ENCODE peak calls at places on chromosomes 11 and 22, in six cellular contexts. One of them, this sample, is unnamed.

GRCh38 chr11:68215087-68215445 is 2.0 kb upstream of the KMT5B start:
- DNase-seq in mammary epithelial cell: no peak
- DNase-seq in upper lobe of right lung: peak; percentile 82
- DNase-seq in tibial nerve: no peak
- DNase-seq in IMR-90: no peak
- DNase-seq in Peyer's patch: no peak
- DNase-seq in this sample: no peak

GRCh38 chr22:37880668-37881440 is 25.2 kb upstream of the MICALL1 start:
- DNase-seq in mammary epithelial cell: peak; percentile 37
- DNase-seq in upper lobe of right lung: no peak
- DNase-seq in tibial nerve: no peak
- DNase-seq in IMR-90: peak; percentile 84
- DNase-seq in Peyer's patch: no peak
- DNase-seq in this sample: no peak

GRCh38 chr11:109619498-109619897 is 197.5 kb downstream of the C11orf87 start:
- DNase-seq in mammary epithelial cell: peak; percentile 94
- DNase-seq in upper lobe of right lung: no peak
- DNase-seq in tibial nerve: no peak
- DNase-seq in IMR-90: no peak
- DNase-seq in Peyer's patch: no peak
- DNase-seq in this sample: no peak

GRCh38 chr11:16013649-16014275 is 342.6 kb downstream of the SOX6 start:
- DNase-seq in mammary epithelial cell: no peak
- DNase-seq in upper lobe of right lung: no peak
- DNase-seq in tibial nerve: no peak
- DNase-seq in IMR-90: peak; percentile 43
- DNase-seq in Peyer's patch: no peak
- DNase-seq in this sample: no peak

GRCh38 chr11:11036185-11037161 is 178.6 kb upstream of the ZBED5 start:
- DNase-seq in mammary epithelial cell: peak; percentile 62
- DNase-seq in upper lobe of right lung: no peak
- DNase-seq in tibial nerve: peak; percentile 35
- DNase-seq in IMR-90: peak; percentile 66
- DNase-seq in Peyer's patch: no peak
- DNase-seq in this sample: no peak

GRCh38 chr11:1486054-1486825 is at the start of gene MOB2:
- DNase-seq in mammary epithelial cell: no peak
- DNase-seq in upper lobe of right lung: peak; percentile 75
- DNase-seq in tibial nerve: no peak
- DNase-seq in IMR-90: peak; percentile 4
- DNase-seq in Peyer's patch: peak; percentile 71
- DNase-seq in this sample: no peak

GRCh38 chr11:74390697-74391096 is 7.5 kb downstream of the PGM2L1 start:
- DNase-seq in mammary epithelial cell: no peak
- DNase-seq in upper lobe of right lung: no peak
- DNase-seq in tibial nerve: no peak
- DNase-seq in IMR-90: no peak
- DNase-seq in Peyer's patch: no peak
- DNase-seq in this sample: no peak

GRCh38 chr11:37689951-37690350 is 1091.9 kb upstream of the RAG2 start:
- DNase-seq in mammary epithelial cell: no peak
- DNase-seq in upper lobe of right lung: no peak
- DNase-seq in tibial nerve: no peak
- DNase-seq in IMR-90: no peak
- DNase-seq in Peyer's patch: no peak
- DNase-seq in this sample: no peak

GRCh38 chr22:17581631-17582030 is 18.3 kb downstream of the SLC25A18 start:
- DNase-seq in mammary epithelial cell: no peak
- DNase-seq in upper lobe of right lung: no peak
- DNase-seq in tibial nerve: no peak
- DNase-seq in IMR-90: no peak
- DNase-seq in Peyer's patch: no peak
- DNase-seq in this sample: no peak
- H3K9me3 ChIP-seq in mammary epithelial cell: no peaks in the 10 kb centered on the region
- H3K9me3 ChIP-seq in upper lobe of right lung: no peaks in the 10 kb centered on the region
- H3K9me3 ChIP-seq in tibial nerve: no peaks in the 10 kb centered on the region
- H3K9me3 ChIP-seq in IMR-90: no peaks in the 10 kb centered on the region
- H3K9me3 ChIP-seq in Peyer's patch: no peaks in the 10 kb centered on the region
- H3K9me3 ChIP-seq in this sample: no peaks in the 10 kb centered on the region

GRCh38 chr22:50535113-50535512 is 5.3 kb upstream of the TYMP start:
- DNase-seq in mammary epithelial cell: no peak
- DNase-seq in upper lobe of right lung: no peak
- DNase-seq in tibial nerve: no peak
- DNase-seq in IMR-90: no peak
- DNase-seq in Peyer's patch: no peak
- DNase-seq in this sample: no peak
- H3K27me3 ChIP-seq in mammary epithelial cell: no peaks in the 10 kb centered on the region
- H3K27me3 ChIP-seq in upper lobe of right lung: no peaks in the 10 kb centered on the region
- H3K27me3 ChIP-seq in tibial nerve: peaks cover 3% of the 10 kb centered on the region
- H3K27me3 ChIP-seq in IMR-90: peaks cover 5% of the 10 kb centered on the region
- H3K27me3 ChIP-seq in Peyer's patch: no peaks in the 10 kb centered on the region
- H3K27me3 ChIP-seq in this sample: peaks cover 59% of the 10 kb centered on the region

DNA sequence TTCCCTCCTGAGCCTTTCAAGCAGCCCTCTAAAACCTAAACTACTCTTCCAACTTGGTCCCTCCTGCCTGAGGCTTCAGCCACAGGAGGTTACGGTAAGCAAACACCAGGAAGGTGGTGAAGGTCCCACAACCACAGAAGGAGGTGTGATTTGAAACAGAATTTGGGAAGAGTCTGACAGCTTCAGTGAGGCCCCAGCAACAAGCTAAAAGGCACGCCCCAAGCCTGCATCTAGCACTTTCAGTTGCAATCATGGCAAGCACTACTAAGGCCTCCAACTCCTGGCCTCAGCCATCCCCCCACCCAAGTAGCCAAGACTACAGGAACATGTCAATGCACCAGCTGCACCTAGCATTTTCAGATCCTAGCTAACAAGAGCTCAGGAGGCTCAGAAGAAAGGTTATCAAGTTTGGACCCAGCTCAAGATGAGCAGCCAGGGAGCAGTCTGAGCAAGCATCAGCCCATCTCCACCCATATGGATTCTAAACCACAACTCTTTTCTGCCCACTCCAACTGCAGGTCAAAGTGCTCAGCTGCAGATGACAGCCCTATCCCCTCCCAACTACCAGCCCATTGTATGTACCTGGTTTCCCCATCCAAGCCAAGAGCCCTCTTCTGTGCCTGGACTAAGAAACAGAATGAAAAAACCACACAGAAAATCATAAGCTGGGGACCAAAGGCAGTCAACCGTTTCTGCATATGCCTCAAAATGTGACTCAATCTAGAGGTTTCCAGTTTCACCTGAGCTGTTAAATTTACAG is 10.4 kb upstream of the AHNAK start:
- DNase-seq in mammary epithelial cell: no peak
- DNase-seq in upper lobe of right lung: no peak
- DNase-seq in tibial nerve: no peak
- DNase-seq in IMR-90: peak; percentile 11
- DNase-seq in Peyer's patch: no peak
- DNase-seq in this sample: no peak
- H3K4me3 ChIP-seq in mammary epithelial cell: no peak overlapping the region
- H3K4me3 ChIP-seq in upper lobe of right lung: peak overlapping the region; percentile 15
- H3K4me3 ChIP-seq in tibial nerve: no peak overlapping the region
- H3K4me3 ChIP-seq in IMR-90: no peak overlapping the region
- H3K4me3 ChIP-seq in Peyer's patch: no peak overlapping the region
- H3K4me3 ChIP-seq in this sample: no peak overlapping the region

GRCh38 chr11:70542811-70543210 is 144.5 kb downstream of the CTTN start:
- DNase-seq in mammary epithelial cell: no peak
- DNase-seq in upper lobe of right lung: no peak
- DNase-seq in tibial nerve: no peak
- DNase-seq in IMR-90: no peak
- DNase-seq in Peyer's patch: no peak
- DNase-seq in this sample: no peak

GRCh38 chr11:70541699-70542098 is 143.4 kb downstream of the CTTN start:
- DNase-seq in mammary epithelial cell: no peak
- DNase-seq in upper lobe of right lung: peak; percentile 37
- DNase-seq in tibial nerve: no peak
- DNase-seq in IMR-90: no peak
- DNase-seq in Peyer's patch: peak; percentile 8
- DNase-seq in this sample: no peak

GRCh38 chr11:70541176-70541575 is 142.8 kb downstream of the CTTN start:
- DNase-seq in mammary epithelial cell: no peak
- DNase-seq in upper lobe of right lung: peak; percentile 53
- DNase-seq in tibial nerve: no peak
- DNase-seq in IMR-90: no peak
- DNase-seq in Peyer's patch: peak; percentile 28
- DNase-seq in this sample: no peak

GRCh38 chr11:70543611-70544010 is 145.3 kb downstream of the CTTN start:
- DNase-seq in mammary epithelial cell: no peak
- DNase-seq in upper lobe of right lung: no peak
- DNase-seq in tibial nerve: no peak
- DNase-seq in IMR-90: no peak
- DNase-seq in Peyer's patch: no peak
- DNase-seq in this sample: no peak

DNA sequence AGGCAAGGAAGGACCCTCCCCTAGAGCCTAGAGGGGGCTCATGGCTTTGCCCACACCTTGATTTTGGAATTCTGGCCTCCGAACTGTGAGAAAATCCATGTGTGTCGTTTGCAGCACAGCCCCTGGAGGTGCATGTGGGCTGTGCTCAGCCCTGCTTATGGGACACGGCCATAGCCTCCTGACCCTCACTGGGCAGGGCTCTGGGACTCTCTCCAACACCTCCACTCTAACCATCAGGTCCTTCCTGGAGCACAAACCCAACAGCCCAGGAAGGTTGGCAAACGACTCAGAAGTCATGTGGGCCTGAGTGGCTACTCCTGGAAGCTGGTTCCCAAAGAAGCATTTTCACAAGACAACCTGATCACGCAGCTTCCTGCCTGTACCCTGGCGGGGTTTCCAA is 144.1 kb downstream of the CTTN start:
- DNase-seq in mammary epithelial cell: no peak
- DNase-seq in upper lobe of right lung: peak; percentile 71
- DNase-seq in tibial nerve: no peak
- DNase-seq in IMR-90: no peak
- DNase-seq in Peyer's patch: no peak
- DNase-seq in this sample: no peak
- H3K9me3 ChIP-seq in mammary epithelial cell: no peaks in the 10 kb centered on the region
- H3K9me3 ChIP-seq in upper lobe of right lung: no peaks in the 10 kb centered on the region
- H3K9me3 ChIP-seq in tibial nerve: no peaks in the 10 kb centered on the region
- H3K9me3 ChIP-seq in IMR-90: peaks cover 5% of the 10 kb centered on the region
- H3K9me3 ChIP-seq in Peyer's patch: no peaks in the 10 kb centered on the region
- H3K9me3 ChIP-seq in this sample: peaks cover 5% of the 10 kb centered on the region

DNA sequence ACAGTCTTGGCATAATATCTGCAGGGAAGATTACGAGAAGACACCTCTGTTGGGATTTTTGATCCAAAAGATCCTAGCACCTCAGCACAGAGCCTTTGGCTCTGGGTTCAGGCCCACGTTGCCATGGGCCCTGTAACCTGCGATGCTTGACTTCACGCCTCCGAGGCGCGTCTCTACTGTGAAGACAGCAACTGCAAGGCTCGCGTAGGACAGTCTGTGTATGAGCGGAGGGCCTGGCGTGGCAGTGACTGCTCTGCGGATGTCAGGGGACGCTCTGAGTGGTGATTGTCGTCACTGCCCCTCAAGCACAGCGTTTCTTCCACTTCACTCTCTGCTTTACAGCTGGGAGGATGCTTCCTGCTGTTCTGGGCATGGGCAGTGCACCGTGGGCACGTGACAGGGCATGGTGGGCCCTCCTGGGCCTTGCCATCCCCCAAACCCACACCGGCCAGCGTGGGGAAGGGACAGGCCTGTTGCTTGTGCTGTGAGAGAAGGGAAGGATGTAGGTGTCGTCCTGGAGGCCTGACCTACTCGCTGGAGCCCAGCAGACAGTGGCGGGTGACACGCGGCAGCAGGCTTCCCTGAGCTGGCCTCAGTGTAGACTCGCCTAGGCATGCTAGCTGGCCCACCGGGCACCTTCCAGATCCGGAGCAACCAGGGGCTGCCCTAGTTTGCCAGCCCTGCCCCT is 26.5 kb downstream of the GLB1L2 start:
- DNase-seq in mammary epithelial cell: no peak
- DNase-seq in upper lobe of right lung: peak; percentile 49
- DNase-seq in tibial nerve: no peak
- DNase-seq in IMR-90: no peak
- DNase-seq in Peyer's patch: peak; percentile 32
- DNase-seq in this sample: no peak
- H3K27me3 ChIP-seq in mammary epithelial cell: no peaks in the 10 kb centered on the region
- H3K27me3 ChIP-seq in upper lobe of right lung: no peaks in the 10 kb centered on the region
- H3K27me3 ChIP-seq in tibial nerve: no peaks in the 10 kb centered on the region
- H3K27me3 ChIP-seq in IMR-90: no peaks in the 10 kb centered on the region
- H3K27me3 ChIP-seq in Peyer's patch: no peaks in the 10 kb centered on the region
- H3K27me3 ChIP-seq in this sample: no peaks in the 10 kb centered on the region

DNA sequence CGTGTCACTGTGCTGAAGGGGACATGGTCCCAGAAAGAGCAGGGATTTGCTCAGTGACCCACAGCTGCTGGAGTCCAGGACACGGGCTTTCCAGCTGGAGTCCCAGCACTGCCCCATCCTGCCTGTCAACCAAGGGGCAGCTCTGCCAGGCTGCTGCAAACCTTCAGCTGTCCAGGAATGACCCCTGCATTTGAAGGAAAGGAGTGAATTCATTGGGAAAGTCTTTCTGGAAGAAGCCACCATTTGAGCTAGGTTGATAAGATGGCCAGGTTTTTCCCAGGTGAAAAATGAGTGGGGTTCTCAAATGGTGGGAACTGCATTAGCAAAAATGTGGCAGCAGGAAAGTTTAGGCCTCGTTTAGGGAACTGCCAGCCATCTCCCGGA is 9.4 kb downstream of the KCNK7 start:
- DNase-seq in mammary epithelial cell: no peak
- DNase-seq in upper lobe of right lung: no peak
- DNase-seq in tibial nerve: no peak
- DNase-seq in IMR-90: no peak
- DNase-seq in Peyer's patch: no peak
- DNase-seq in this sample: no peak
- H3K4me3 ChIP-seq in mammary epithelial cell: no peak overlapping the region
- H3K4me3 ChIP-seq in upper lobe of right lung: no peak overlapping the region
- H3K4me3 ChIP-seq in tibial nerve: no peak overlapping the region
- H3K4me3 ChIP-seq in IMR-90: no peak overlapping the region
- H3K4me3 ChIP-seq in Peyer's patch: no peak overlapping the region
- H3K4me3 ChIP-seq in this sample: no peak overlapping the region

GRCh38 chr22:49629586-49630447 is 197.9 kb downstream of the BRD1 start:
- DNase-seq in mammary epithelial cell: no peak
- DNase-seq in upper lobe of right lung: no peak
- DNase-seq in tibial nerve: no peak
- DNase-seq in IMR-90: no peak
- DNase-seq in Peyer's patch: no peak
- DNase-seq in this sample: peak; percentile 5

GRCh38 chr22:49629024-49629570 is 198.6 kb downstream of the BRD1 start:
- DNase-seq in mammary epithelial cell: no peak
- DNase-seq in upper lobe of right lung: no peak
- DNase-seq in tibial nerve: no peak
- DNase-seq in IMR-90: no peak
- DNase-seq in Peyer's patch: no peak
- DNase-seq in this sample: no peak

GRCh38 chr22:49628351-49629023 is 199.2 kb downstream of the BRD1 start:
- DNase-seq in mammary epithelial cell: no peak
- DNase-seq in upper lobe of right lung: no peak
- DNase-seq in tibial nerve: no peak
- DNase-seq in IMR-90: no peak
- DNase-seq in Peyer's patch: no peak
- DNase-seq in this sample: no peak

GRCh38 chr22:49626361-49627216 is 201.1 kb downstream of the BRD1 start:
- DNase-seq in mammary epithelial cell: no peak
- DNase-seq in upper lobe of right lung: no peak
- DNase-seq in tibial nerve: no peak
- DNase-seq in IMR-90: no peak
- DNase-seq in Peyer's patch: no peak
- DNase-seq in this sample: no peak

GRCh38 chr22:49627217-49628181 is 200.2 kb downstream of the BRD1 start:
- DNase-seq in mammary epithelial cell: no peak
- DNase-seq in upper lobe of right lung: no peak
- DNase-seq in tibial nerve: no peak
- DNase-seq in IMR-90: no peak
- DNase-seq in Peyer's patch: no peak
- DNase-seq in this sample: peak; percentile 14
- H3K9me3 ChIP-seq in mammary epithelial cell: peaks cover 46% of the 10 kb centered on the region
- H3K9me3 ChIP-seq in upper lobe of right lung: no peaks in the 10 kb centered on the region
- H3K9me3 ChIP-seq in tibial nerve: no peaks in the 10 kb centered on the region
- H3K9me3 ChIP-seq in IMR-90: peaks cover 16% of the 10 kb centered on the region
- H3K9me3 ChIP-seq in Peyer's patch: no peaks in the 10 kb centered on the region
- H3K9me3 ChIP-seq in this sample: no peaks in the 10 kb centered on the region